ENCODE peak calls at places on chromosomes 5 and 9, in six cellular contexts. One of them, this sample, is unnamed.

GRCh38 chr5:177147239-177147638 is 13.7 kb downstream of the NSD1 start:
- DNase-seq in H1: no peak
- DNase-seq in H9: no peak
- DNase-seq in neuronal stem cell: no peak
- DNase-seq in IMR-90: peak; percentile 63
- DNase-seq in mesenchymal stem cell: peak; percentile 42
- DNase-seq in this sample: peak; percentile 53

GRCh38 chr5:33824516-33825195 is 67.1 kb downstream of the ADAMTS12 start:
- DNase-seq in H1: no peak
- DNase-seq in H9: no peak
- DNase-seq in neuronal stem cell: no peak
- DNase-seq in IMR-90: peak; percentile 81
- DNase-seq in mesenchymal stem cell: peak; percentile 79
- DNase-seq in this sample: no peak

GRCh38 chr5:103305829-103306228 is 47.3 kb downstream of the MACIR start:
- DNase-seq in H1: no peak
- DNase-seq in H9: no peak
- DNase-seq in neuronal stem cell: no peak
- DNase-seq in IMR-90: peak; percentile 0
- DNase-seq in mesenchymal stem cell: peak; percentile 6
- DNase-seq in this sample: no peak

GRCh38 chr9:20042312-20042711 is 253.5 kb upstream of the SLC24A2 start:
- DNase-seq in H1: no peak
- DNase-seq in H9: no peak
- DNase-seq in neuronal stem cell: no peak
- DNase-seq in IMR-90: no peak
- DNase-seq in mesenchymal stem cell: no peak
- DNase-seq in this sample: no peak

GRCh38 chr5:175478008-175478383 is 364 bp upstream of the SFXN1 start:
- DNase-seq in H1: no peak
- DNase-seq in H9: no peak
- DNase-seq in neuronal stem cell: no peak
- DNase-seq in IMR-90: no peak
- DNase-seq in mesenchymal stem cell: no peak
- DNase-seq in this sample: no peak

GRCh38 chr5:59583810-59584562 is 309.5 kb downstream of the PDE4D start:
- DNase-seq in H1: no peak
- DNase-seq in H9: no peak
- DNase-seq in neuronal stem cell: no peak
- DNase-seq in IMR-90: no peak
- DNase-seq in mesenchymal stem cell: no peak
- DNase-seq in this sample: no peak

GRCh38 chr9:21902112-21902511 is 92.1 kb downstream of the CDKN2A start:
- DNase-seq in H1: no peak
- DNase-seq in H9: no peak
- DNase-seq in neuronal stem cell: no peak
- DNase-seq in IMR-90: peak; percentile 25
- DNase-seq in mesenchymal stem cell: no peak
- DNase-seq in this sample: no peak

GRCh38 chr9:109641079-109641659 is 138.8 kb upstream of the PALM2AKAP2 start:
- DNase-seq in H1: no peak
- DNase-seq in H9: no peak
- DNase-seq in neuronal stem cell: no peak
- DNase-seq in IMR-90: no peak
- DNase-seq in mesenchymal stem cell: no peak
- DNase-seq in this sample: no peak

GRCh38 chr9:29241320-29241719 is 1668.0 kb upstream of the C9orf72 start:
- DNase-seq in H1: no peak
- DNase-seq in H9: no peak
- DNase-seq in neuronal stem cell: no peak
- DNase-seq in IMR-90: no peak
- DNase-seq in mesenchymal stem cell: peak; percentile 26
- DNase-seq in this sample: no peak

GRCh38 chr5:134561871-134562296 is 36.4 kb downstream of the JADE2 start:
- DNase-seq in H1: no peak
- DNase-seq in H9: peak; percentile 60
- DNase-seq in neuronal stem cell: peak; percentile 33
- DNase-seq in IMR-90: peak; percentile 74
- DNase-seq in mesenchymal stem cell: peak; percentile 34
- DNase-seq in this sample: no peak

GRCh38 chr9:121637441-121638222 is 13.8 kb upstream of the DAB2IP start:
- DNase-seq in H1: no peak
- DNase-seq in H9: no peak
- DNase-seq in neuronal stem cell: no peak
- DNase-seq in IMR-90: peak; percentile 50
- DNase-seq in mesenchymal stem cell: peak; percentile 19
- DNase-seq in this sample: no peak

GRCh38 chr5:158124606-158125316 is 265.8 kb upstream of the CLINT1 start:
- DNase-seq in H1: no peak
- DNase-seq in H9: no peak
- DNase-seq in neuronal stem cell: no peak
- DNase-seq in IMR-90: no peak
- DNase-seq in mesenchymal stem cell: no peak
- DNase-seq in this sample: no peak

GRCh38 chr5:57179262-57179960 is 5.6 kb downstream of the GPBP1 start:
- DNase-seq in H1: no peak
- DNase-seq in H9: no peak
- DNase-seq in neuronal stem cell: no peak
- DNase-seq in IMR-90: no peak
- DNase-seq in mesenchymal stem cell: no peak
- DNase-seq in this sample: no peak

GRCh38 chr5:91365498-91365897 is 17.6 kb downstream of the ARRDC3 start:
- DNase-seq in H1: no peak
- DNase-seq in H9: no peak
- DNase-seq in neuronal stem cell: no peak
- DNase-seq in IMR-90: no peak
- DNase-seq in mesenchymal stem cell: no peak
- DNase-seq in this sample: peak; percentile 88

GRCh38 chr5:22651355-22651754 is 201.8 kb downstream of the CDH12 start:
- DNase-seq in H1: no peak
- DNase-seq in H9: no peak
- DNase-seq in neuronal stem cell: no peak
- DNase-seq in IMR-90: no peak
- DNase-seq in mesenchymal stem cell: no peak
- DNase-seq in this sample: no peak

GRCh38 chr9:123255718-123256117 is 12.7 kb downstream of the STRBP start:
- DNase-seq in H1: no peak
- DNase-seq in H9: no peak
- DNase-seq in neuronal stem cell: no peak
- DNase-seq in IMR-90: no peak
- DNase-seq in mesenchymal stem cell: no peak
- DNase-seq in this sample: no peak

GRCh38 chr5:87430863-87431262 is 18.1 kb upstream of the CCNH start:
- DNase-seq in H1: no peak
- DNase-seq in H9: no peak
- DNase-seq in neuronal stem cell: no peak
- DNase-seq in IMR-90: no peak
- DNase-seq in mesenchymal stem cell: no peak
- DNase-seq in this sample: no peak

GRCh38 chr5:135569755-135570452 is 8.9 kb downstream of the CXCL14 start:
- DNase-seq in H1: peak; percentile 66
- DNase-seq in H9: peak; percentile 81
- DNase-seq in neuronal stem cell: no peak
- DNase-seq in IMR-90: peak; percentile 36
- DNase-seq in mesenchymal stem cell: peak; percentile 22
- DNase-seq in this sample: no peak

GRCh38 chr5:147140558-147140957 is 94.3 kb upstream of the STK32A start:
- DNase-seq in H1: no peak
- DNase-seq in H9: no peak
- DNase-seq in neuronal stem cell: no peak
- DNase-seq in IMR-90: no peak
- DNase-seq in mesenchymal stem cell: no peak
- DNase-seq in this sample: no peak

GRCh38 chr5:173514666-173515065 is 101.8 kb downstream of the BOD1 start:
- DNase-seq in H1: peak; percentile 8
- DNase-seq in H9: no peak
- DNase-seq in neuronal stem cell: no peak
- DNase-seq in IMR-90: no peak
- DNase-seq in mesenchymal stem cell: no peak
- DNase-seq in this sample: peak; percentile 51

GRCh38 chr5:112934366-112934693 is 12.3 kb upstream of the REEP5 start:
- DNase-seq in H1: no peak
- DNase-seq in H9: no peak
- DNase-seq in neuronal stem cell: no peak
- DNase-seq in IMR-90: no peak
- DNase-seq in mesenchymal stem cell: no peak
- DNase-seq in this sample: no peak

GRCh38 chr5:115379622-115380344 is 83.3 kb upstream of the CCDC112 start:
- DNase-seq in H1: no peak
- DNase-seq in H9: no peak
- DNase-seq in neuronal stem cell: no peak
- DNase-seq in IMR-90: no peak
- DNase-seq in mesenchymal stem cell: no peak
- DNase-seq in this sample: peak; percentile 66

GRCh38 chr9:126985870-126986498 is 71.4 kb downstream of the RALGPS1 start:
- DNase-seq in H1: no peak
- DNase-seq in H9: no peak
- DNase-seq in neuronal stem cell: no peak
- DNase-seq in IMR-90: peak; percentile 17
- DNase-seq in mesenchymal stem cell: peak; percentile 15
- DNase-seq in this sample: peak; percentile 32

GRCh38 chr9:88917375-88917774 is 73.9 kb upstream of the S1PR3 start:
- DNase-seq in H1: no peak
- DNase-seq in H9: no peak
- DNase-seq in neuronal stem cell: no peak
- DNase-seq in IMR-90: no peak
- DNase-seq in mesenchymal stem cell: no peak
- DNase-seq in this sample: no peak

GRCh38 chr9:109026306-109026705 is 13.0 kb upstream of the CTNNAL1 start:
- DNase-seq in H1: no peak
- DNase-seq in H9: no peak
- DNase-seq in neuronal stem cell: peak; percentile 20
- DNase-seq in IMR-90: no peak
- DNase-seq in mesenchymal stem cell: no peak
- DNase-seq in this sample: no peak

DNA sequence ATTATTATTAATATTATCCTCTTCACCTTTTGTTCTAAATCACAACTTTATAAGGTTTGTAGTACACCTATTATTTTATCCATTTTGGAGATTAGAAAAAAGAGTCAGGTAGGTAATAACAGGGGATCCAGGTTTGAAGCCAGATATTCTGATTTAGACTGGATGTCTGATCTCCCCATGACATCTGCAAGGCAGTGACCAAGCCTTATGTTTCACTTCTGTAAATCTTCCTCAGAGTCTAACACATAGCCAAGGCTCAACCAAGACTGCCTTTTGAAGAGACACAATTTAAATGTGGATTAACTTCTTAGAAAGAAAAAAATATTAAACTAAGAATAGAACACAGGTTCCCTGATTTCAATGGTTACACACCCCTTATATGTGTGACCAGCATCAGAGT is 44.2 kb downstream of the CETN3 start:
- DNase-seq in H1: no peak
- DNase-seq in H9: no peak
- DNase-seq in neuronal stem cell: no peak
- DNase-seq in IMR-90: no peak
- DNase-seq in mesenchymal stem cell: no peak
- DNase-seq in this sample: no peak
- H3K14ac ChIP-seq in H1: no peak overlapping the region
- H3K14ac ChIP-seq in H9: no peak overlapping the region
- H3K14ac ChIP-seq in neuronal stem cell: no peak overlapping the region
- H3K14ac ChIP-seq in IMR-90: no peak overlapping the region
- H3K14ac ChIP-seq in mesenchymal stem cell: no peak overlapping the region
- H3K14ac ChIP-seq in this sample: no peak overlapping the region

GRCh38 chr5:74612059-74612458 is 28.5 kb downstream of the ENC1 start:
- DNase-seq in H1: no peak
- DNase-seq in H9: no peak
- DNase-seq in neuronal stem cell: no peak
- DNase-seq in IMR-90: no peak
- DNase-seq in mesenchymal stem cell: no peak
- DNase-seq in this sample: no peak

GRCh38 chr5:74616236-74617146 is 24.0 kb downstream of the ENC1 start:
- DNase-seq in H1: no peak
- DNase-seq in H9: no peak
- DNase-seq in neuronal stem cell: no peak
- DNase-seq in IMR-90: no peak
- DNase-seq in mesenchymal stem cell: no peak
- DNase-seq in this sample: no peak

GRCh38 chr5:74608754-74609576 is 31.6 kb downstream of the ENC1 start:
- DNase-seq in H1: no peak
- DNase-seq in H9: no peak
- DNase-seq in neuronal stem cell: no peak
- DNase-seq in IMR-90: peak; percentile 16
- DNase-seq in mesenchymal stem cell: no peak
- DNase-seq in this sample: no peak

GRCh38 chr5:74617203-74617602 is 23.3 kb downstream of the ENC1 start:
- DNase-seq in H1: no peak
- DNase-seq in H9: no peak
- DNase-seq in neuronal stem cell: no peak
- DNase-seq in IMR-90: no peak
- DNase-seq in mesenchymal stem cell: no peak
- DNase-seq in this sample: no peak

GRCh38 chr5:74613283-74613682 is 27.2 kb downstream of the ENC1 start:
- DNase-seq in H1: no peak
- DNase-seq in H9: no peak
- DNase-seq in neuronal stem cell: no peak
- DNase-seq in IMR-90: no peak
- DNase-seq in mesenchymal stem cell: no peak
- DNase-seq in this sample: no peak
- H3K14ac ChIP-seq in H1: no peak overlapping the region
- H3K14ac ChIP-seq in H9: no peak overlapping the region
- H3K14ac ChIP-seq in neuronal stem cell: no peak overlapping the region
- H3K14ac ChIP-seq in IMR-90: no peak overlapping the region
- H3K14ac ChIP-seq in mesenchymal stem cell: no peak overlapping the region
- H3K14ac ChIP-seq in this sample: no peak overlapping the region

GRCh38 chr5:152094076-152094475 is 169.4 kb upstream of the GLRA1 start:
- DNase-seq in H1: no peak
- DNase-seq in H9: no peak
- DNase-seq in neuronal stem cell: no peak
- DNase-seq in IMR-90: no peak
- DNase-seq in mesenchymal stem cell: no peak
- DNase-seq in this sample: no peak
- H3K14ac ChIP-seq in H1: no peak overlapping the region
- H3K14ac ChIP-seq in H9: no peak overlapping the region
- H3K14ac ChIP-seq in neuronal stem cell: no peak overlapping the region
- H3K14ac ChIP-seq in IMR-90: no peak overlapping the region
- H3K14ac ChIP-seq in mesenchymal stem cell: no peak overlapping the region
- H3K14ac ChIP-seq in this sample: no peak overlapping the region

GRCh38 chr9:133268335-133269056 is 6.5 kb downstream of the ABO start:
- DNase-seq in H1: no peak
- DNase-seq in H9: no peak
- DNase-seq in neuronal stem cell: no peak
- DNase-seq in IMR-90: no peak
- DNase-seq in mesenchymal stem cell: no peak
- DNase-seq in this sample: no peak
- H3K14ac ChIP-seq in H1: no peak overlapping the region
- H3K14ac ChIP-seq in H9: no peak overlapping the region
- H3K14ac ChIP-seq in neuronal stem cell: no peak overlapping the region
- H3K14ac ChIP-seq in IMR-90: no peak overlapping the region
- H3K14ac ChIP-seq in mesenchymal stem cell: no peak overlapping the region
- H3K14ac ChIP-seq in this sample: no peak overlapping the region

GRCh38 chr9:8802242-8802641 is 1002.7 kb upstream of the DMAC1 start:
- DNase-seq in H1: no peak
- DNase-seq in H9: no peak
- DNase-seq in neuronal stem cell: no peak
- DNase-seq in IMR-90: no peak
- DNase-seq in mesenchymal stem cell: no peak
- DNase-seq in this sample: no peak
- H3K14ac ChIP-seq in H1: no peak overlapping the region
- H3K14ac ChIP-seq in H9: no peak overlapping the region
- H3K14ac ChIP-seq in neuronal stem cell: no peak overlapping the region
- H3K14ac ChIP-seq in IMR-90: no peak overlapping the region
- H3K14ac ChIP-seq in mesenchymal stem cell: no peak overlapping the region
- H3K14ac ChIP-seq in this sample: no peak overlapping the region

This sample was measured in trophoblast cell.